ENCODE peak calls at places on chromosomes 11 and 22, in four cellular contexts. One of them, this sample, is unnamed.

GRCh38 chr22:19875061-19875530 is 20.4 kb upstream of the GNB1L start:
- DNase-seq in K562: no peak
- DNase-seq in GM12878: no peak
- DNase-seq in HepG2: no peak
- DNase-seq in this sample: no peak

GRCh38 chr22:49377306-49377705 is 450.4 kb downstream of the BRD1 start:
- DNase-seq in K562: no peak
- DNase-seq in GM12878: no peak
- DNase-seq in HepG2: no peak
- DNase-seq in this sample: no peak

GRCh38 chr11:78605296-78605695 is 30.6 kb upstream of the NARS2 start:
- DNase-seq in K562: no peak
- DNase-seq in GM12878: no peak
- DNase-seq in HepG2: no peak
- DNase-seq in this sample: no peak

GRCh38 chr22:20946080-20946986 is 20.7 kb upstream of the AIFM3 start:
- DNase-seq in K562: no peak
- DNase-seq in GM12878: no peak
- DNase-seq in HepG2: no peak
- DNase-seq in this sample: no peak

GRCh38 chr11:63017306-63017974 is 1.8 kb upstream of the SLC22A8 start:
- DNase-seq in K562: no peak
- DNase-seq in GM12878: no peak
- DNase-seq in HepG2: no peak
- DNase-seq in this sample: peak; percentile 25

GRCh38 chr11:1844221-1845094 is 5.7 kb downstream of the TNNI2 start:
- DNase-seq in K562: peak; percentile 86
- DNase-seq in GM12878: no peak
- DNase-seq in HepG2: no peak
- DNase-seq in this sample: no peak

GRCh38 chr22:41857160-41857859 is 24.4 kb downstream of the SREBF2 start:
- DNase-seq in K562: peak; percentile 70
- DNase-seq in GM12878: peak; percentile 46
- DNase-seq in HepG2: peak; percentile 38
- DNase-seq in this sample: peak; percentile 62

GRCh38 chr11:2165571-2165970 is 4.6 kb upstream of the INS start:
- DNase-seq in K562: no peak
- DNase-seq in GM12878: no peak
- DNase-seq in HepG2: no peak
- DNase-seq in this sample: no peak

GRCh38 chr22:18985761-18986160 is 49.7 kb upstream of the PRODH start:
- DNase-seq in K562: no peak
- DNase-seq in GM12878: no peak
- DNase-seq in HepG2: no peak
- DNase-seq in this sample: no peak

GRCh38 chr11:41486436-41486835 is 27.0 kb upstream of the LRRC4C start:
- DNase-seq in K562: no peak
- DNase-seq in GM12878: no peak
- DNase-seq in HepG2: no peak
- DNase-seq in this sample: no peak

GRCh38 chr11:63592975-63593395 is 21.2 kb downstream of the PLAAT3 start:
- DNase-seq in K562: no peak
- DNase-seq in GM12878: no peak
- DNase-seq in HepG2: no peak
- DNase-seq in this sample: peak; percentile 35

GRCh38 chr11:113174862-113175261 is 139.5 kb upstream of the TTC12 start:
- DNase-seq in K562: no peak
- DNase-seq in GM12878: no peak
- DNase-seq in HepG2: no peak
- DNase-seq in this sample: no peak

GRCh38 chr11:3195251-3196160 is 23.1 kb downstream of the MRGPRG start:
- DNase-seq in K562: no peak
- DNase-seq in GM12878: no peak
- DNase-seq in HepG2: peak; percentile 20
- DNase-seq in this sample: peak; percentile 54

GRCh38 chr11:12547953-12548650 is 126.1 kb upstream of the TEAD1 start:
- DNase-seq in K562: no peak
- DNase-seq in GM12878: no peak
- DNase-seq in HepG2: no peak
- DNase-seq in this sample: no peak

GRCh38 chr22:17957683-17958082 is 66.7 kb downstream of the MICAL3 start:
- DNase-seq in K562: no peak
- DNase-seq in GM12878: no peak
- DNase-seq in HepG2: no peak
- DNase-seq in this sample: no peak

GRCh38 chr11:128492461-128492860 is 94.9 kb downstream of the ETS1 start:
- DNase-seq in K562: no peak
- DNase-seq in GM12878: no peak
- DNase-seq in HepG2: no peak
- DNase-seq in this sample: no peak

GRCh38 chr11:114846040-114846791 is 167.9 kb downstream of the NXPE2 start:
- DNase-seq in K562: peak; percentile 14
- DNase-seq in GM12878: no peak
- DNase-seq in HepG2: no peak
- DNase-seq in this sample: no peak

GRCh38 chr11:127639916-127640315 is 639.3 kb upstream of the KIRREL3 start:
- DNase-seq in K562: no peak
- DNase-seq in GM12878: no peak
- DNase-seq in HepG2: no peak
- DNase-seq in this sample: no peak

GRCh38 chr11:61911701-61912529 is 5.5 kb downstream of the RAB3IL1 start:
- DNase-seq in K562: no peak
- DNase-seq in GM12878: no peak
- DNase-seq in HepG2: no peak
- DNase-seq in this sample: no peak

GRCh38 chr11:44382118-44382517 is 72.2 kb upstream of the ALX4 start:
- DNase-seq in K562: no peak
- DNase-seq in GM12878: no peak
- DNase-seq in HepG2: no peak
- DNase-seq in this sample: no peak

GRCh38 chr11:71447791-71448256 is 369 bp downstream of the DHCR7 start:
- DNase-seq in K562: peak; percentile 48
- DNase-seq in GM12878: no peak
- DNase-seq in HepG2: no peak
- DNase-seq in this sample: peak; percentile 32

GRCh38 chr22:39856588-39856987 is 37.0 kb downstream of the ENTHD1 start:
- DNase-seq in K562: no peak
- DNase-seq in GM12878: no peak
- DNase-seq in HepG2: peak; percentile 39
- DNase-seq in this sample: no peak

GRCh38 chr11:103406357-103406756 is 297.1 kb downstream of the DYNC2H1 start:
- DNase-seq in K562: no peak
- DNase-seq in GM12878: no peak
- DNase-seq in HepG2: no peak
- DNase-seq in this sample: no peak

GRCh38 chr22:23070418-23071162 is at the start of gene GNAZ:
- DNase-seq in K562: no peak
- DNase-seq in GM12878: no peak
- DNase-seq in HepG2: no peak
- DNase-seq in this sample: peak; percentile 70

GRCh38 chr11:123587044-123587443 is 67.4 kb downstream of the SCN3B start:
- DNase-seq in K562: no peak
- DNase-seq in GM12878: no peak
- DNase-seq in HepG2: peak; percentile 14
- DNase-seq in this sample: no peak

GRCh38 chr11:16154715-16155396 is 201.5 kb downstream of the SOX6 start:
- DNase-seq in K562: no peak
- DNase-seq in GM12878: no peak
- DNase-seq in HepG2: peak; percentile 93
- DNase-seq in this sample: no peak

GRCh38 chr22:19174106-19175025 is 4.2 kb downstream of the SLC25A1 start:
- DNase-seq in K562: no peak
- DNase-seq in GM12878: peak; percentile 15
- DNase-seq in HepG2: peak; percentile 57
- DNase-seq in this sample: no peak

GRCh38 chr22:42233879-42234278 is 36.6 kb downstream of the TCF20 start:
- DNase-seq in K562: no peak
- DNase-seq in GM12878: no peak
- DNase-seq in HepG2: no peak
- DNase-seq in this sample: no peak

GRCh38 chr11:12142179-12142578 is 31.8 kb downstream of the MICAL2 start:
- DNase-seq in K562: no peak
- DNase-seq in GM12878: no peak
- DNase-seq in HepG2: no peak
- DNase-seq in this sample: no peak

GRCh38 chr11:44894217-44894617 is 56.5 kb downstream of the TP53I11 start:
- DNase-seq in K562: peak; percentile 73
- DNase-seq in GM12878: no peak
- DNase-seq in HepG2: peak; percentile 24
- DNase-seq in this sample: peak; percentile 86

GRCh38 chr22:47228767-47229166 is 466.3 kb downstream of the TBC1D22A start:
- DNase-seq in K562: no peak
- DNase-seq in GM12878: no peak
- DNase-seq in HepG2: no peak
- DNase-seq in this sample: no peak

GRCh38 chr22:30183861-30184278 is 62.7 kb downstream of the LIF start:
- DNase-seq in K562: peak; percentile 43
- DNase-seq in GM12878: no peak
- DNase-seq in HepG2: no peak
- DNase-seq in this sample: no peak

GRCh38 chr11:26522912-26523610 is 49.0 kb downstream of the MUC15 start:
- DNase-seq in K562: no peak
- DNase-seq in GM12878: no peak
- DNase-seq in HepG2: peak; percentile 32
- DNase-seq in this sample: no peak
- TF ChIP-seq FOXK2 in K562: no peak
- TF ChIP-seq FOXK2 in GM12878: no peak
- TF ChIP-seq FOXK2 in HepG2: no peak
- TF ChIP-seq FOXK2 in this sample: no peak

GRCh38 chr11:93213622-93214021 is 15.8 kb upstream of the SLC36A4 start:
- DNase-seq in K562: no peak
- DNase-seq in GM12878: no peak
- DNase-seq in HepG2: no peak
- DNase-seq in this sample: no peak
- TF ChIP-seq FOXK2 in K562: no peak
- TF ChIP-seq FOXK2 in GM12878: no peak
- TF ChIP-seq FOXK2 in HepG2: no peak
- TF ChIP-seq FOXK2 in this sample: no peak

DNA sequence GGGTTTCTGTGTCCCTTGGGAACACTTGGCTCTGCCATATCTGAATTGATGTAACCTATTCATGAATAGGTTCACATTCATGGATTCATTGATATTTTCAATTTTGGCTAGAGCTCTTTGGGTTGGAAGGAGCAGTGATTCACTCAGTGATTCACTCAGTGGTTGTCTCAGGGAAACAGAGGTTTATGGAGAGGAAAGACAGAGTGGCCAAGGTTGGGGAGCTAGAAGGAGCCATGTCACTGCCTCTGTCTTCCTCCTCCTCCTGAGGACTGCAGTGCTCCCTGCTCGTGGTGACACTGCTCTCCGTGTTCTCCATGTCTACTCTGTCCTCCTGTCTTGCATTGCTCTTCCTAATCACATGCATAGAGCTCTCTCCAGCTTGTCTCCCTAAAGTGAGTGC is 17.4 kb downstream of the CEP164 start:
- DNase-seq in K562: no peak
- DNase-seq in GM12878: no peak
- DNase-seq in HepG2: no peak
- DNase-seq in this sample: no peak
- TF ChIP-seq FOXK2 in K562: no peak
- TF ChIP-seq FOXK2 in GM12878: no peak
- TF ChIP-seq FOXK2 in HepG2: no peak
- TF ChIP-seq FOXK2 in this sample: no peak

GRCh38 chr11:74678591-74679512 is 52.4 kb downstream of the CHRDL2 start:
- DNase-seq in K562: peak; percentile 37
- DNase-seq in GM12878: no peak
- DNase-seq in HepG2: no peak
- DNase-seq in this sample: no peak
- TF ChIP-seq FOXK2 in K562: no peak
- TF ChIP-seq FOXK2 in GM12878: no peak
- TF ChIP-seq FOXK2 in HepG2: no peak
- TF ChIP-seq FOXK2 in this sample: no peak

GRCh38 chr11:122343247-122343646 is 227.2 kb upstream of the BLID start:
- DNase-seq in K562: no peak
- DNase-seq in GM12878: no peak
- DNase-seq in HepG2: no peak
- DNase-seq in this sample: no peak

GRCh38 chr11:122340607-122341006 is 224.6 kb upstream of the BLID start:
- DNase-seq in K562: no peak
- DNase-seq in GM12878: no peak
- DNase-seq in HepG2: no peak
- DNase-seq in this sample: no peak

GRCh38 chr11:122337241-122338176 is 221.5 kb upstream of the BLID start:
- DNase-seq in K562: no peak
- DNase-seq in GM12878: no peak
- DNase-seq in HepG2: no peak
- DNase-seq in this sample: no peak

GRCh38 chr11:122342089-122342749 is 226.2 kb upstream of the BLID start:
- DNase-seq in K562: no peak
- DNase-seq in GM12878: no peak
- DNase-seq in HepG2: no peak
- DNase-seq in this sample: no peak

GRCh38 chr11:122339661-122340060 is 223.6 kb upstream of the BLID start:
- DNase-seq in K562: no peak
- DNase-seq in GM12878: no peak
- DNase-seq in HepG2: no peak
- DNase-seq in this sample: no peak
- TF ChIP-seq FOXK2 in K562: no peak
- TF ChIP-seq FOXK2 in GM12878: no peak
- TF ChIP-seq FOXK2 in HepG2: no peak
- TF ChIP-seq FOXK2 in this sample: no peak

DNA sequence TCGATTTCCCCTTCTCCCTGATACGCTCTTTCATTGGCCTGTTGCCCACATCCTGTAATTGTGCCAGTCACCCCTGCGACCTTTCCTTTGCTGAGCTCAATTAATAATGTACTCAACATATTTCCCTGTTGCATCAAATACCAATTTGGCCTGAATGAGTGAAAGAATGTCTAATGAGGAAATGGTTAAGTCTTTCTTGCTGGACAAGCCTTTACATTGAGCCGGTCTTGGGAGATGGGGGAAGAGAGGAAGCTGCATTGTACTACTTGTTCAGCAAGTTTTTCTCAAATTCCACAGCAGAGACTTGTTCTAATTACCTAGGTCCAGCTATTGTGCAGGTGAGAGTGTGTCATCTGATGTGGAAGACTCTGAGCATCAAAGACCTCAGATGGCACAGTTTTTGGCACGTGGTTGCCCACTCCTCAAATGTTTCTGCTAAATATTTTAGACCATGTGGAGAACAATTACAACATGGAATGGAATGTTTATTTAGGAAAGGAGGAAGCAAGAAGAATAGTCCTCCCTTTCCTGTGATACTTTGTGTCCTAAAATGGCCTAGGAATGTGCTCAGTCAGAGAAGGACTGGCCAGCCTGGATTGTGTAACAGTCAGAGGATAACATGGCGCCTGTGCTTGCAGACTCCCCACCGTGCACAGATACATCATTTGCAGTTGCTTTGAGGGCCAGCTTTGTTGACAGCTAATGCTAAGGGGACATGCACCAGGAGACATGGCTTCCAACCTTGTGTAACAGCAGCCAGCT is 129.5 kb upstream of the E2F8 start:
- DNase-seq in K562: no peak
- DNase-seq in GM12878: no peak
- DNase-seq in HepG2: no peak
- DNase-seq in this sample: no peak
- TF ChIP-seq FOXK2 in K562: no peak
- TF ChIP-seq FOXK2 in GM12878: no peak
- TF ChIP-seq FOXK2 in HepG2: no peak
- TF ChIP-seq FOXK2 in this sample: no peak

This sample was measured in HEK293T.